ENCODE peak calls at places on chromosomes 7 and 10, in six cellular contexts. H is RWPE1, F is adrenal gland, G is activated T-cell treated with anti-CD3 and anti-CD28 coated beads for 1 hour, P is body of pancreas, X is PC-9. S is an unnamed sample.

GRCh38 chr10:123133511-123133910 is 2.3 kb upstream of the HMX3 start:
- DNase-seq in G (no peak), F (no peak), X (no peak), P (no peak), H (no peak), S (no peak)

GRCh38 chr10:60526024-60526585 is 136.4 kb upstream of the ANK3 start:
- DNase-seq in P (no peak), G (no peak), F (no peak), X (no peak), H (no peak), S (no peak)

GRCh38 chr10:29702288-29703164 is 67.8 kb upstream of the SVIL start:
- DNase-seq in G (no peak), P (no peak), F (no peak), H (no peak), X (no peak), S (no peak)

GRCh38 chr10:114730291-114730690 is 72.2 kb upstream of the ABLIM1 start:
- DNase-seq in G (no peak), X (no peak), F (no peak), P (no peak), H (no peak), S (no peak)

GRCh38 chr10:103855852-103856496 is 598 bp upstream of the SH3PXD2A start:
- DNase-seq in G (no peak), X (no peak), F (no peak), H (no peak), P (no peak), S (no peak)

GRCh38 chr7:82629583-82629982 is 186.0 kb upstream of the CACNA2D1 start:
- DNase-seq in H (no peak), F (no peak), P (no peak), G (no peak), X (no peak), S (no peak)

GRCh38 chr7:79434867-79435266 is 18.6 kb downstream of the MAGI2 start:
- DNase-seq in G (no peak), H (no peak), F (no peak), P (no peak), X (no peak), S (no peak)

GRCh38 chr7:131098527-131098926 is 229.1 kb upstream of the MKLN1 start:
- DNase-seq in X (no peak), G (no peak), P (no peak), H (no peak), F (no peak), S (no peak)

GRCh38 chr7:70655694-70656093 is 476.2 kb upstream of the GALNT17 start:
- DNase-seq in X (no peak), G (no peak), F (no peak), P (no peak), H (no peak), S (no peak)

GRCh38 chr7:111741811-111742240 is 179.5 kb upstream of the IMMP2L start:
- DNase-seq in H (peak), F (peak), X (peak), P (peak), G (peak), S (peak)

GRCh38 chr10:78813526-78814429 is 255.0 kb upstream of the ZMIZ1 start:
- DNase-seq in P (no peak), X (no peak), G (no peak), F (no peak), H (no peak), S (no peak)

GRCh38 chr7:131244259-131244852 is 83.3 kb upstream of the MKLN1 start:
- DNase-seq in X (peak), P (no peak), H (peak), G (no peak), F (peak), S (no peak)

GRCh38 chr10:86165666-86166065 is 200.9 kb downstream of the GRID1 start:
- DNase-seq in F (no peak), G (no peak), X (no peak), H (no peak), P (no peak), S (no peak)

GRCh38 chr7:43764039-43764789 is 5.7 kb downstream of the BLVRA start:
- DNase-seq in G (peak), X (no peak), P (peak), H (peak), F (no peak), S (no peak)

GRCh38 chr10:103605359-103606156 is 112.1 kb downstream of the NEURL1 start:
- DNase-seq in F (peak), X (no peak), G (peak), H (peak), P (peak), S (peak)

GRCh38 chr7:95684505-95684904 is 87.8 kb upstream of the DYNC1I1 start:
- DNase-seq in F (no peak), P (no peak), G (no peak), H (no peak), X (no peak), S (peak)

GRCh38 chr7:127581716-127582115 is 3.7 kb downstream of the GCC1 start:
- DNase-seq in F (no peak), P (no peak), X (no peak), G (no peak), H (no peak), S (no peak)

GRCh38 chr10:48801026-48801425 is 116.4 kb downstream of the WDFY4 start:
- DNase-seq in H (peak), G (no peak), F (no peak), P (no peak), X (no peak), S (no peak)

GRCh38 chr7:115013887-115014286 is 92.0 kb downstream of the MDFIC start:
- DNase-seq in H (no peak), F (no peak), P (no peak), X (no peak), G (no peak), S (no peak)

GRCh38 chr10:49109669-49110335 is 5.5 kb downstream of the VSTM4 start:
- DNase-seq in P (no peak), X (peak), F (no peak), H (no peak), G (no peak), S (peak)

S was measured in small intestine.